ENCODE peak calls at places on chromosomes 12 and 14, in eight cellular contexts. P is activated CD4-positive, CD25-positive, alpha-beta regulatory T cell; T is iris pigment epithelial cell; O is hypothalamus; U is aorta; C is NCI-H345; I is HFF-Myc; A is fibroblast of lung. G is an unnamed sample.

GRCh38 chr12:132600048-132601032 is 10.0 kb downstream of the LRCOL1 start:
- DNase-seq in U (peak), I (no peak), T (peak), P (no peak), O (peak), A (peak), C (peak), G (peak)

GRCh38 chr14:46717211-46717610 is 65.6 kb upstream of the RPL10L start:
- DNase-seq in C (no peak), T (peak), I (no peak), U (no peak), P (no peak), O (no peak), A (no peak), G (no peak)

GRCh38 chr12:66965613-66966012 is 286.7 kb upstream of the GRIP1 start:
- DNase-seq in P (no peak), T (no peak), I (no peak), C (peak), U (no peak), O (no peak), A (no peak), G (no peak)

GRCh38 chr12:31008241-31008711 is 65.4 kb upstream of the DDX11 start:
- DNase-seq in P (no peak), T (no peak), U (no peak), O (no peak), A (no peak), C (no peak), I (no peak), G (no peak)

GRCh38 chr14:20539906-20540305 is 20.9 kb downstream of the RNASE9 start:
- DNase-seq in O (no peak), I (no peak), P (no peak), C (no peak), A (no peak), T (no peak), U (no peak), G (no peak)

GRCh38 chr14:89922549-89922907 is 32.0 kb downstream of the EFCAB11 start:
- DNase-seq in O (no peak), A (no peak), T (no peak), P (no peak), I (no peak), C (no peak), U (no peak), G (no peak)

GRCh38 chr12:115964626-115965025 is 312.9 kb downstream of the MED13L start:
- DNase-seq in T (no peak), P (no peak), A (no peak), I (no peak), O (no peak), C (no peak), U (no peak), G (no peak)

GRCh38 chr14:39102265-39102968 is 618 bp downstream of the SEC23A start:
- DNase-seq in P (no peak), I (no peak), A (peak), C (peak), T (peak), O (no peak), U (no peak), G (no peak)

GRCh38 chr12:29232086-29232485 is 83.0 kb downstream of the FAR2 start:
- DNase-seq in P (no peak), O (no peak), U (no peak), C (no peak), I (no peak), A (no peak), T (peak), G (no peak)

GRCh38 chr14:56855891-56856461 is 45.7 kb upstream of the OTX2 start:
- DNase-seq in U (no peak), I (no peak), C (peak), P (no peak), O (peak), T (no peak), A (no peak), G (peak)

GRCh38 chr12:104524026-104524425 is 67.3 kb downstream of the CHST11 start:
- DNase-seq in P (no peak), I (peak), O (no peak), A (no peak), T (no peak), U (no peak), C (peak), G (peak)

GRCh38 chr12:122081697-122082221 is 3.2 kb downstream of the MLXIP start:
- DNase-seq in P (no peak), U (peak), A (peak), C (no peak), T (peak), O (no peak), I (no peak), G (no peak)

GRCh38 chr12:116434155-116435065 is 124.8 kb upstream of the MAP1LC3B2 start:
- DNase-seq in P (no peak), T (peak), I (peak), C (no peak), U (peak), A (peak), O (peak), G (no peak)

GRCh38 chr12:6076776-6077700 is 47.4 kb downstream of the VWF start:
- DNase-seq in A (no peak), U (no peak), I (no peak), C (no peak), O (no peak), P (no peak), T (no peak), G (no peak)

GRCh38 chr12:120362516-120363273 is 6.3 kb downstream of the MSI1 start:
- DNase-seq in I (no peak), C (no peak), T (no peak), O (no peak), A (no peak), U (no peak), P (no peak), G (no peak)

GRCh38 chr14:53519137-53519536 is 366.0 kb upstream of the DDHD1 start:
- DNase-seq in O (no peak), A (no peak), U (no peak), P (no peak), I (no peak), C (no peak), T (peak), G (no peak)

GRCh38 chr12:57151741-57152407 is 4.5 kb upstream of the LRP1-AS start:
- DNase-seq in C (no peak), I (no peak), O (peak), A (peak), T (peak), U (no peak), P (no peak), G (no peak)

GRCh38 chr14:104693482-104694431 is 4.3 kb downstream of the INF2 start:
- DNase-seq in U (no peak), O (peak), C (no peak), P (no peak), I (no peak), A (no peak), T (no peak), G (no peak)

GRCh38 chr12:91401190-91401589 is 218.6 kb upstream of the DCN start:
- DNase-seq in T (no peak), P (no peak), O (no peak), U (no peak), C (no peak), A (no peak), I (no peak), G (no peak)

GRCh38 chr12:110688446-110689001 is 391 bp downstream of the HVCN1 start:
- DNase-seq in T (no peak), P (no peak), I (no peak), A (no peak), C (no peak), U (peak), O (no peak), G (no peak)

GRCh38 chr14:93099643-93100042 is 16.1 kb downstream of the ITPK1 start:
- DNase-seq in A (no peak), U (no peak), O (no peak), T (no peak), C (no peak), I (no peak), P (no peak), G (no peak)

GRCh38 chr14:34699873-34700621 is 14.3 kb downstream of the CFL2 start:
- DNase-seq in O (no peak), C (no peak), U (no peak), I (peak), P (no peak), A (peak), T (peak), G (peak)

GRCh38 chr12:6384499-6385436 is 806 bp downstream of the LTBR start:
- DNase-seq in I (no peak), T (peak), U (peak), A (no peak), C (no peak), P (no peak), O (no peak), G (no peak)

GRCh38 chr12:89353188-89353822 is 1.0 kb upstream of the DUSP6 start:
- DNase-seq in I (no peak), T (peak), P (no peak), O (peak), U (peak), A (peak), C (peak), G (peak)

GRCh38 chr12:68487721-68488309 is 122.9 kb upstream of the RAP1B start:
- DNase-seq in U (no peak), C (no peak), O (no peak), A (no peak), T (no peak), I (no peak), P (no peak), G (no peak)

GRCh38 chr14:38663382-38663781 is 407.5 kb upstream of the CLEC14A start:
- DNase-seq in O (no peak), A (no peak), C (no peak), I (no peak), P (no peak), T (no peak), U (no peak), G (no peak)

GRCh38 chr14:105294142-105294597 is 6.6 kb downstream of the BRF1 start:
- DNase-seq in A (no peak), U (no peak), I (no peak), T (no peak), C (peak), P (peak), O (peak), G (peak)

GRCh38 chr12:51381226-51382079 is 9.8 kb downstream of the GALNT6 start:
- DNase-seq in A (peak), P (no peak), O (no peak), I (no peak), T (peak), U (peak), C (peak), G (no peak)